ENCODE peak calls at places on chromosomes 1 and 21, in nine cellular contexts. B is posterior cingulate gyrus; R is fibroblast of lung; M is stimulated activated CD4-positive, alpha-beta T cell treated with anti-CD3 and anti-CD28 coated beads, Interleukin-15, amount 100 ng/mL, for 24 hours; A is tibial artery; W is T-helper 2 cell; C is C1 segment of cervical spinal cord; H is cerebellar cortex; Y is activated CD8-positive, alpha-beta T cell treated with anti-CD3 and anti-CD28 coated beads for 36 hours. L is an unnamed sample.

GRCh38 chr1:156599811-156600210 is 1.5 kb downstream of the GPATCH4 start:
- DNase-seq in B (no peak), R (peak; percentile 6), M (no peak), A (no peak), W (peak; percentile 57), C (no peak), H (no peak), Y (peak; percentile 37), L (peak; percentile 83)

GRCh38 chr1:61253059-61253735 is 170.8 kb downstream of the NFIA start:
- DNase-seq in B (no peak), R (peak; percentile 8), M (no peak), A (peak; percentile 87), W (no peak), C (peak; percentile 47), H (peak; percentile 66), Y (no peak), L (peak; percentile 53)

GRCh38 chr1:66182551-66183178 is 351.3 kb upstream of the SGIP1 start:
- DNase-seq in B (no peak), R (peak; percentile 94), M (peak; percentile 59), A (no peak), W (peak; percentile 95), C (no peak), H (no peak), Y (peak; percentile 70), L (no peak)

GRCh38 chr1:47205918-47206317 is 16.1 kb upstream of the PDZK1IP1 start:
- DNase-seq in B (no peak), R (no peak), M (no peak), A (peak; percentile 53), W (no peak), C (no peak), H (no peak), Y (no peak), L (no peak)

GRCh38 chr1:155499953-155500621 is 62.5 kb downstream of the ASH1L start:
- DNase-seq in B (no peak), R (peak; percentile 27), M (no peak), A (no peak), W (peak; percentile 12), C (no peak), H (peak; percentile 72), Y (no peak), L (peak; percentile 56)

GRCh38 chr1:182802006-182802798 is 12.6 kb downstream of the NPL start:
- DNase-seq in B (peak; percentile 35), R (no peak), M (no peak), A (no peak), W (no peak), C (no peak), H (peak; percentile 19), Y (no peak), L (no peak)

GRCh38 chr1:43536196-43536863 is 5.6 kb downstream of the PTPRF start:
- DNase-seq in B (no peak), R (no peak), M (no peak), A (no peak), W (no peak), C (no peak), H (no peak), Y (no peak), L (no peak)

GRCh38 chr1:165851034-165851658 is 23.7 kb downstream of the UCK2 start:
- DNase-seq in B (no peak), R (peak; percentile 56), M (no peak), A (no peak), W (peak; percentile 83), C (no peak), H (no peak), Y (peak; percentile 16), L (peak; percentile 66)

GRCh38 chr1:23577056-23577985 is 18.0 kb upstream of the ID3 start:
- DNase-seq in B (no peak), R (peak; percentile 97), M (peak; percentile 59), A (peak; percentile 87), W (peak; percentile 76), C (no peak), H (peak; percentile 60), Y (peak; percentile 81), L (no peak)

GRCh38 chr1:20138346-20138745 is 777 bp upstream of the PLA2G2F start:
- DNase-seq in B (no peak), R (no peak), M (no peak), A (peak; percentile 28), W (no peak), C (no peak), H (no peak), Y (no peak), L (no peak)

GRCh38 chr1:113320272-113320671 is 70.0 kb upstream of the MAGI3 start:
- DNase-seq in B (no peak), R (no peak), M (no peak), A (no peak), W (no peak), C (no peak), H (no peak), Y (no peak), L (no peak)

GRCh38 chr1:246291141-246291540 is 215.9 kb downstream of the SMYD3 start:
- DNase-seq in B (no peak), R (no peak), M (no peak), A (no peak), W (no peak), C (no peak), H (no peak), Y (no peak), L (no peak)

GRCh38 chr1:26993237-26994019 is at the start of gene TRNP1:
- DNase-seq in B (peak; percentile 77), R (peak; percentile 67), M (peak; percentile 83), A (peak; percentile 79), W (peak; percentile 66), C (peak; percentile 32), H (peak; percentile 90), Y (peak; percentile 79), L (peak; percentile 73)

GRCh38 chr1:213982814-213983588 is 4.8 kb upstream of the PROX1 start:
- DNase-seq in B (no peak), R (peak; percentile 13), M (no peak), A (no peak), W (peak; percentile 24), C (no peak), H (peak; percentile 24), Y (no peak), L (no peak)

GRCh38 chr1:150563340-150564038 is 14.3 kb downstream of the ADAMTSL4 start:
- DNase-seq in B (no peak), R (no peak), M (peak; percentile 60), A (no peak), W (peak; percentile 89), C (no peak), H (peak; percentile 70), Y (peak; percentile 64), L (no peak)

GRCh38 chr1:59497616-59498015 is 200.7 kb downstream of the FGGY start:
- DNase-seq in B (no peak), R (no peak), M (no peak), A (no peak), W (no peak), C (no peak), H (peak; percentile 80), Y (no peak), L (no peak)

GRCh38 chr1:117559985-117560384 is 45.9 kb upstream of the TENT5C start:
- DNase-seq in B (no peak), R (no peak), M (no peak), A (no peak), W (no peak), C (no peak), H (no peak), Y (no peak), L (no peak)

GRCh38 chr1:36743286-36744005 is 260.7 kb upstream of the CSF3R start:
- DNase-seq in B (no peak), R (no peak), M (no peak), A (peak; percentile 10), W (no peak), C (no peak), H (no peak), Y (no peak), L (no peak)

GRCh38 chr21:34844924-34845238 is 176.1 kb downstream of the CLIC6 start:
- DNase-seq in B (no peak), R (no peak), M (no peak), A (no peak), W (no peak), C (no peak), H (peak; percentile 23), Y (no peak), L (no peak)

GRCh38 chr1:205940710-205941109 is 2.5 kb downstream of the SLC26A9 start:
- DNase-seq in B (no peak), R (no peak), M (no peak), A (no peak), W (no peak), C (no peak), H (no peak), Y (no peak), L (no peak)

GRCh38 chr1:12708956-12709555 is 6.9 kb upstream of the AADACL3 start:
- DNase-seq in B (no peak), R (no peak), M (no peak), A (no peak), W (no peak), C (no peak), H (no peak), Y (no peak), L (no peak)